ENCODE peak calls at places on chromosomes 7 and 10, in five cellular contexts. U is HFF-Myc, A is A549, D is astrocyte of the spinal cord, F is fibroblast of lung. B is an unnamed sample.

GRCh38 chr10:43667317-43667731 is 18.6 kb upstream of the ZNF32 start:
- DNase-seq in A (peak; percentile 55), D (peak; percentile 12), F (peak; percentile 43), U (no peak), B (no peak)

GRCh38 chr10:114611617-114612016 is 46.5 kb downstream of the ABLIM1 start:
- DNase-seq in F (no peak), A (no peak), U (no peak), D (no peak), B (peak; percentile 61)

GRCh38 chr10:34178756-34179155 is 636.3 kb downstream of the PARD3 start:
- DNase-seq in A (no peak), F (peak; percentile 41), U (no peak), D (peak; percentile 14), B (no peak)

GRCh38 chr10:30830672-30831230 is 200.9 kb downstream of the ZNF438 start:
- DNase-seq in F (no peak), A (no peak), D (no peak), U (no peak), B (no peak)

GRCh38 chr10:114613237-114613979 is 44.7 kb downstream of the ABLIM1 start:
- DNase-seq in D (no peak), A (no peak), U (no peak), F (no peak), B (no peak)

GRCh38 chr10:50392426-50392825 is 141.1 kb upstream of the ASAH2 start:
- DNase-seq in A (no peak), D (no peak), U (no peak), F (no peak), B (no peak)

GRCh38 chr7:104552102-104552501 is 223.7 kb downstream of the LHFPL3 start:
- DNase-seq in D (peak; percentile 18), F (peak; percentile 12), A (no peak), U (peak; percentile 15), B (peak; percentile 86)

GRCh38 chr7:141785711-141786552 is 4.1 kb upstream of the TAS2R5 start:
- DNase-seq in D (peak; percentile 63), U (peak; percentile 11), F (peak; percentile 41), A (peak; percentile 39), B (peak; percentile 62)

GRCh38 chr10:60778978-60779668 is 845 bp downstream of the CDK1 start:
- DNase-seq in A (no peak), D (peak; percentile 31), U (no peak), F (peak; percentile 20), B (peak; percentile 34)

GRCh38 chr10:132186488-132187413 is at the start of gene DPYSL4:
- DNase-seq in A (peak; percentile 36), U (no peak), D (no peak), F (peak; percentile 9), B (no peak)

GRCh38 chr7:128408709-128409434 is 910 bp downstream of the IMPDH1 start:
- DNase-seq in A (no peak), F (no peak), D (no peak), U (no peak), B (peak; percentile 58)

GRCh38 chr7:1512781-1513656 is 8.8 kb upstream of the INTS1 start:
- DNase-seq in F (peak; percentile 85), A (peak; percentile 91), D (peak; percentile 74), U (no peak), B (peak; percentile 95)

GRCh38 chr10:119313645-119314044 is 106.3 kb downstream of the GRK5 start:
- DNase-seq in F (no peak), A (no peak), U (no peak), D (no peak), B (no peak)

GRCh38 chr10:74823791-74824183 is 2.6 kb upstream of the KAT6B start:
- DNase-seq in A (no peak), U (no peak), D (no peak), F (no peak), B (no peak)

GRCh38 chr10:58017719-58018367 is 249.9 kb downstream of the IPMK start:
- DNase-seq in A (peak; percentile 21), F (peak; percentile 96), D (peak; percentile 96), U (peak; percentile 71), B (peak; percentile 75)

GRCh38 chr7:130096243-130096827 is 26.0 kb downstream of the KLHDC10 start:
- DNase-seq in U (no peak), F (no peak), D (peak; percentile 15), A (no peak), B (peak; percentile 3)

GRCh38 chr10:7122561-7122960 is 288.3 kb downstream of the SFMBT2 start:
- DNase-seq in U (no peak), A (no peak), D (no peak), F (no peak), B (no peak)

GRCh38 chr10:29534590-29534989 is 100.2 kb downstream of the SVIL start:
- DNase-seq in F (peak; percentile 9), D (no peak), U (no peak), A (no peak), B (no peak)

GRCh38 chr10:29533046-29533445 is 101.7 kb downstream of the SVIL start:
- DNase-seq in U (no peak), A (no peak), D (no peak), F (no peak), B (no peak)

GRCh38 chr10:29533696-29534285 is 101.0 kb downstream of the SVIL start:
- DNase-seq in D (no peak), F (peak; percentile 49), A (no peak), U (no peak), B (no peak)

GRCh38 chr10:29535778-29536459 is 98.9 kb downstream of the SVIL start:
- DNase-seq in D (no peak), F (peak; percentile 48), A (no peak), U (no peak), B (no peak)

DNA sequence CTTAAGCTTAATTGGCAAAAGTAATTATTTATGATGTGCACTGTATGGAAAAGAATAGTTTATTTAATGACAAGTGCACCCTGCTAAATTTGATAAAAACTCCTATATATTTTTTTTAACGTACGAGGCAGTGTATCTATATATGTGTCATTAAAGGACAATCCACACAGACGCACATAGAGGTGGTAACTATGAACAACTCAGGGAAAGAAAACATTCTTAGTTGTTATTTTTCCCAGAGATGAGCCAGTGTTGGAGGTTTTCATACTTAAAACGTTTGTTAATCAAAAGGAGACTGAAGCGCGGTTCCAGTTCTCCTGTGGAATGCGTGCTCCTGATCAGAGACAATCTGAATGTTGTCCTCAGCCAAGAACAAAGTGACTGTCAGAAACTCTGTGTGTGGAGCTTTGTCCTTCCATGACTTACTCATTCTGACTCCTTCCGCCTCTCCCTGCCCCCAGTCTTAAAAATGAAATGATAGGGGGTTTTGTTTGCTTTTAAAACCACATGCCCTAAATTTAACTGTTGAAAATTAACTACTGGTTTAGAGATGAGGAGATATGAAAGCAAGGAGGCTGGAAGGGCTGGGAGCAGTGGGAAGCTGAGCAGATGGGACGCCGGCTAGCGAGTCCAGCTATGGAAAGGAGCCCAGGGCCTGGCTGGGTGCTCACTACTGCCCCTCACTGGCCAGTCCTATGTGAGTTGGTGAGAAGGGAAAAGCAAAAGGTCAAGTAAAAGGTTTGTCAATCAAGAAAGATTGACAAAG is 99.6 kb downstream of the SVIL start:
- DNase-seq in U (peak; percentile 70), A (peak; percentile 84), D (peak; percentile 92), F (peak; percentile 93), B (no peak)
- TF ChIP-seq CTCF in U (peak; percentile 95), A (peak; percentile 76), D (peak; percentile 90), F (peak; percentile 95), B (peak; percentile 47)

GRCh38 chr10:70956029-70956759 is 67.8 kb upstream of the PCBD1 start:
- DNase-seq in A (peak; percentile 44), F (no peak), U (no peak), D (no peak), B (no peak)
- TF ChIP-seq CTCF in A (no peak), F (no peak), U (peak; percentile 16), D (peak; percentile 11), B (no peak)

GRCh38 chr7:44962483-44963251 is 16.1 kb downstream of the MYO1G start:
- DNase-seq in U (no peak), D (no peak), A (no peak), F (peak; percentile 47), B (no peak)
- TF ChIP-seq CTCF in U (no peak), D (peak; percentile 10), A (no peak), F (no peak), B (no peak)

DNA sequence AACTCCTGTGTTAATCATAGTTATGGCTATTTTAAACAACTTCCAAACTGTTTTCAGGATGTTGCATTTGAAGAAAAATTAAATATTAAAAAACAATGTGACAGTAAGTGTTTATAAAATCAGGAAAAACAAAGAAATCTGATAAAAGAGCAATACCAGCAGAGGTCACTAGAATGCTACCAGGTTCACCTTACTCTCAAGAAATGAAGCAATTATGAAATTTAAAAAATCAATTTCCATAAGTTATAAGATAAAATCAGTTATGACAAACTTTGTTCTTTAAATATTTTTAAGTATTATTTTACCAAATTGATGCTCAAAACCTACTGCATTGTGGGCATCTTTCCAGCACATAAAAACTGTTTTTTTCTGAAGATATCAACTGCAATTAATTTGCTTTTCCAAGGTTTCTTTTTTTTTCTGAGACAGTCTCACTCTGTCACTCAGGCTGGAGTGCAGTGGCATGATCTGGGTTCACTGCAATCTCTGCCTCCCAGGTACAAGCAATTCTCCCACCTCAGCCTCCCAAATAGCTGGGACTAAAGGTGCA is 50.7 kb upstream of the RHEB start:
- DNase-seq in U (no peak), A (no peak), F (no peak), D (peak; percentile 33), B (peak; percentile 24)
- TF ChIP-seq CTCF in U (peak; percentile 38), A (peak; percentile 84), F (peak; percentile 34), D (peak; percentile 53), B (peak; percentile 52)

GRCh38 chr10:1472178-1472577 is 265.1 kb downstream of the ADARB2 start:
- DNase-seq in F (no peak), A (no peak), U (no peak), D (no peak), B (no peak)

GRCh38 chr10:1465993-1466764 is 271.1 kb downstream of the ADARB2 start:
- DNase-seq in F (no peak), D (no peak), A (no peak), U (no peak), B (no peak)

GRCh38 chr10:1467450-1467849 is 269.9 kb downstream of the ADARB2 start:
- DNase-seq in U (no peak), A (no peak), F (no peak), D (no peak), B (no peak)

GRCh38 chr10:1465421-1465902 is 271.9 kb downstream of the ADARB2 start:
- DNase-seq in D (no peak), F (no peak), U (no peak), A (no peak), B (peak; percentile 66)

DNA sequence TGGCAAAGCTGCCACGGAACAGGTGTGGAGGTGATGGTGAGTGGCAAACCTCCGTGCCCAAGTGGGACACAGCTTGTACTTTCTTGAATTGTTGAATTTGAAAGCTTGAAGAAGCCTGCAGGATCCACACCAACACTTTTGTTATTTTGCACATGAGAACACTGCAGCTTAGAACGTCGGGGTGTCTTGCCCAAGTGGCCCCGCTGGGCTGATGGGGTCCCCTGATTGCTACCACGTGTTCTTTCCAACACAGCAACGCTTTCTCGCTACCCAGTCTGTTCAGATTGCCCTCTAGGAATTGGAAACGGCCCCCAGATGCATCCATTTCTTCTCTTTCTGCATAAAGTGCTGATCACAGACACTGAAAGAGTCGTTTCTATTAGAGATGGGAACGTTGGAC is 268.5 kb downstream of the ADARB2 start:
- DNase-seq in U (no peak), F (no peak), D (no peak), A (no peak), B (no peak)
- TF ChIP-seq CTCF in U (no peak), F (no peak), D (no peak), A (no peak), B (no peak)

GRCh38 chr10:13414855-13415254 is 66.8 kb upstream of the SEPHS1 start:
- DNase-seq in A (no peak), F (peak; percentile 29), U (no peak), D (peak; percentile 16), B (peak; percentile 24)
- TF ChIP-seq CTCF in A (no peak), F (peak; percentile 34), U (peak; percentile 45), D (peak; percentile 53), B (peak; percentile 17)